ENCODE peak calls at places on chromosomes 5 and 9, in four cellular contexts. Y, F, G and C are unnamed samples.

GRCh38 chr5:73008831-73009230 is 53.0 kb downstream of the FCHO2 start:
- DNase-seq in Y (no peak), F (no peak), G (no peak), C (no peak)

GRCh38 chr5:138945421-138946240 is 70.5 kb upstream of the LRRTM2 start:
- DNase-seq in Y (no peak), F (peak; percentile 13), G (no peak), C (no peak)

GRCh38 chr9:20552874-20553624 is 69.2 kb downstream of the MLLT3 start:
- DNase-seq in Y (no peak), F (no peak), G (no peak), C (no peak)

GRCh38 chr9:129752915-129753724 is at the start of gene PTGES:
- DNase-seq in Y (peak; percentile 79), F (peak; percentile 58), G (peak; percentile 68), C (peak; percentile 60)

GRCh38 chr9:34992376-34992951 is 2.9 kb downstream of the DNAJB5 start:
- DNase-seq in Y (peak; percentile 93), F (no peak), G (peak; percentile 72), C (peak; percentile 43)

GRCh38 chr5:127442085-127442484 is 75.4 kb upstream of the PRRC1 start:
- DNase-seq in Y (no peak), F (no peak), G (no peak), C (no peak)

GRCh38 chr9:79955300-79955699 is 383.5 kb downstream of the TLE4 start:
- DNase-seq in Y (no peak), F (no peak), G (no peak), C (no peak)

GRCh38 chr5:419970-420369 is 23.0 kb upstream of the EXOC3 start:
- DNase-seq in Y (no peak), F (no peak), G (no peak), C (no peak)

GRCh38 chr5:36602711-36603321 is 3.6 kb upstream of the SLC1A3 start:
- DNase-seq in Y (no peak), F (no peak), G (no peak), C (no peak)

GRCh38 chr5:88676637-88677481 is 206.1 kb downstream of the MEF2C start:
- DNase-seq in Y (no peak), F (no peak), G (no peak), C (no peak)

GRCh38 chr5:87836696-87837095 is 424.0 kb upstream of the CCNH start:
- DNase-seq in Y (no peak), F (no peak), G (no peak), C (no peak)

GRCh38 chr5:172868924-172869565 is 35.0 kb downstream of the ERGIC1 start:
- DNase-seq in Y (peak; percentile 97), F (peak; percentile 51), G (no peak), C (peak; percentile 73)

GRCh38 chr5:73311291-73312110 is 137.1 kb downstream of the FOXD1 start:
- DNase-seq in Y (peak; percentile 68), F (no peak), G (peak; percentile 66), C (no peak)

DNA sequence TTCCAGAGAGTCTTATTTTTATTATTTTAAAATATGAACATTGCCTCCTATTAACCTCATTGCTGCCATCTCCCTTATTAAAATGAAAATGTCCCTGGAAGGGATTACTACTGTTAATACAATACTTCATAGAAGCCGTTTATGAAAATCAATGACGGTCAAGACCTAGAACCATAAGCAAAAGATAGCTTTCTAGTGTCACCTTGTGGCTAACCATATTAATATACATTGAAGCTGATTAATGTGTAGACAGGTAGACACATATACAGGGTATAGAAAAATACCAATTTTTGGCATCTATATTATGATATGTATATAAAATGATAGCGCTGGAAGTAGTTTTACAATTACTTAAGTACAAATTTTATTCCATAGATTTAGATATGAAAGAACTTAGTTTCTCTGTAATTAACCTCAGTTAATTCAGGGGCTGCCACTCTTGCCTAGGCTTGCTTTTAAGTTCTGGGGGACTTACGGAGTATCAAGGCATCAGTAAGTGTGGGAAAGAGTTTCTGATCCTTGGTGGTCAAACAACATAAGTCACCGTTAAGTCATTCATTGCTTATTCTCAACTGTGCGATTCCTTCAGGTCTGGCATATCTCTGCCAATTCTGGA is 2.5 kb upstream of the YTHDC2 start:
- DNase-seq in Y (no peak), F (no peak), G (no peak), C (no peak)
- TF ChIP-seq CTCF in Y (peak; percentile 22), F (no peak), G (peak; percentile 57), C (peak; percentile 42)

GRCh38 chr5:59003641-59004040 is 420.8 kb downstream of the RAB3C start:
- DNase-seq in Y (no peak), F (no peak), G (no peak), C (no peak)

GRCh38 chr5:59001716-59002115 is 418.8 kb downstream of the RAB3C start:
- DNase-seq in Y (no peak), F (no peak), G (no peak), C (no peak)

GRCh38 chr5:59001154-59001553 is 418.3 kb downstream of the RAB3C start:
- DNase-seq in Y (no peak), F (no peak), G (no peak), C (peak; percentile 31)

GRCh38 chr5:59003124-59003523 is 420.2 kb downstream of the RAB3C start:
- DNase-seq in Y (no peak), F (no peak), G (no peak), C (no peak)

GRCh38 chr5:59002162-59002825 is 419.4 kb downstream of the RAB3C start:
- DNase-seq in Y (no peak), F (no peak), G (no peak), C (no peak)
- TF ChIP-seq CTCF in Y (no peak), F (no peak), G (no peak), C (no peak)

DNA sequence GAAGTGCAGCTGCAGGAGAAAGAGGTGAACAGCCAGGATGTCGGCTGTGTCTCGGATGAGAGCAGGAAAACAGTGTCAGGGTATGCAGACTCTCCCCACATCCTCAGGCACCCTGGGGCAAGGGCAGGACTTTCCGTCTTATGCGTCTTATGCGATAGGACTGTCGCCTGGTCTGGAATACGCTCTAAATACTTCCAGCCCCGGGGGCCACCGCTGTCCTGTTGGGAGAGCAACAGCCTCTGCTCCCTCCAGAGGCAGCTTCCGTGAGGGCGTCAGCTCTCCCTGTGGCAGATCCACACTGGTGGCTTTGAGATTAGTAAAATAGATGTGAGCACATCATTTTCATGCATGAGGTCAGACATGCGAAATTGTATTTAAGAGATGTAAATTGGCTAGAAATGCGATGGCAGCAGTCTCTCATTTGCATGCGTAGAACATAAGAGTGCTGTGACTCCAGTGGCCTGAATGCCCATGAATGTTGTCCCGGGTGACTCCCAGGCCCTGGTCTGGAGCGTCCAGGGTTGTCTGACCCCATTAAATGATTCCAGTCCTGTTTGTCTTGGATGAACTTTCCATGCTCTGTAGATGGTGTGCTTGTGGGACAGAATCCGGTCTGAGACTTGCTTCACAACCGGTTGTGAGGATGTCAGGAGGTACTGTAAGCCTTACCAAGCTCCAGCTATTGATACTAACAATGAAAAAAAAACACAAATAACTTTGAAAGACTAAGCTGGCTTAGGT is 228.2 kb downstream of the SYK start:
- DNase-seq in Y (peak; percentile 41), F (no peak), G (no peak), C (no peak)
- TF ChIP-seq CTCF in Y (no peak), F (no peak), G (no peak), C (no peak)

DNA sequence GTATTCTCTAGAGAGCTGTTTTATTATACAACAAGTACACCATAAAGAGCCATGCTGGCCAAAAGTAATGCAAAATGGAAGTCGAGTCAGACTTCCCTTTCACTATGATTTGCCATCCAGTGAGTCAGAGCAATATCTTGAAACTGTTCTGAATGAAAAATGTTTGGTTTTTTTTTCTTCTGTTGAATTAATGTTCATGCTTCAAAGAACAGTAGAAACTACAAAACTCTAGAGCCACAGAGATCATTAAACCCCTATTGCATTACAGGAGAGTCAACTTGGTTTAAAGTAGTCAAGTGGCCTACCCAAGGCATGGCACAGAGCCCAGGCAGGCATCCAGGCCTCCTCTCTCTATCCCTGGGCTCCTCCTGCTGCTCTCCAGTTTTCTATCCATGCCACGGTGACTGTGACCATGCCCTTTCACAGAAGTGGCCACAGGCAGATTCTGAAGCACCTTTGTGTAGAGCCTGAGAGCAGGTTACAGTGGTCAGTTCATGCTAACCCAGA is 358.9 kb downstream of the DEPDC1B start:
- DNase-seq in Y (no peak), F (no peak), G (no peak), C (no peak)
- TF ChIP-seq CTCF in Y (no peak), F (no peak), G (no peak), C (no peak)

DNA sequence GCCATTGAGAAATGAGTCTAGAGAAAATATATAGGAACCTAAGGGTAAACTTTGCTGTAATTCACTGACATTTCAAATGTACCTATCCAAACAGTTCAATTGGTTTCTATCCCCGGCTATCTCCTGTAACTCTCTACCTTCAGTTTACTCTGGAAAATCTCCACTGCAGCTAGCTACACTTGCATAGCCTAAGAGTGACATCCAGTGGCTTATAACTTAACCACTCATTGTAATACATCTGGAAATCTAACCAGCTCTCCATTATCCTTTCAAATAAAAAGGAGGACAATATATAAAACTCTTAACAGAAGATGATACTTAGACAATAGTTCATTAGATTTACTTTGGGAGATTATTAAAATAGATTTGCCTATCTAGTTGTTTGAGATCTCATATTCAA is 35.3 kb upstream of the SPDL1 start:
- DNase-seq in Y (no peak), F (no peak), G (no peak), C (peak; percentile 45)
- TF ChIP-seq CTCF in Y (peak; percentile 53), F (no peak), G (peak; percentile 35), C (peak; percentile 58)

DNA sequence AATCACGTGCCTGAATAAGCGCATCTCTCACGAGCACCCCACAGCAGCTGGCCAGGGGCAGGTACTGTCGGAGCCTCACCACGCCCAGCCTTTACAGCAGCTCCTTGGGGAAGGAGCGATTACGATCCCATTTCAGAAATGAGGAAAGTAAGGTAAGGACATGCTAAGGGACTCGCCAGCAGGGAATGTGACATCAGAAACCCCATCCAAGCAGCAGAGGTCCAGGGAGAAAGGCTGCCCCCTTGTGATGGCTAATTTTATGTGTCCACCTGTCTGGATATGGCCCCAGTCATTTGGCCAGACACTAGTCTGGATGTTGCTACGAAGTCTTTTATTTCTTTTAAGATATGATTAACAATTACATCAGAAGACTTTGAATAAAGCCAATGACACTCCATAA is 77.3 kb downstream of the UBE2QL1 start:
- DNase-seq in Y (no peak), F (peak; percentile 42), G (no peak), C (no peak)
- TF ChIP-seq CTCF in Y (no peak), F (peak; percentile 22), G (no peak), C (peak; percentile 14)